ENCODE peak calls at places on chromosomes 2 and 18, in four cellular contexts. T is IMR-90, A is AG09309, U is prostate gland. K is an unnamed sample.
A peak's percentile ranks its signal among the peaks of the same experiment; 100 is the strongest.

GRCh38 chr2:120989556-120989848 is 253.8 kb downstream of the GLI2 start:
- DNase-seq in A (no peak), T (no peak), U (no peak), K (no peak)

GRCh38 chr2:222941510-222942032 is 80.7 kb downstream of the ACSL3 start:
- DNase-seq in A (no peak), U (no peak), T (peak; percentile 73), K (no peak)

GRCh38 chr2:42249887-42250286 is 80.7 kb downstream of the EML4 start:
- DNase-seq in U (peak; percentile 7), A (no peak), T (no peak), K (no peak)

GRCh38 chr2:28185881-28186280 is 206.8 kb upstream of the FOSL2 start:
- DNase-seq in A (peak; percentile 34), U (no peak), T (peak; percentile 90), K (peak; percentile 76)

GRCh38 chr2:1594281-1595171 is 149.8 kb downstream of the PXDN start:
- DNase-seq in T (no peak), A (no peak), U (no peak), K (no peak)

GRCh38 chr2:230666885-230667712 is 45.5 kb upstream of the CAB39 start:
- DNase-seq in U (no peak), T (peak; percentile 69), A (no peak), K (peak; percentile 32)

GRCh38 chr2:179837408-179837807 is 24.0 kb downstream of the ZNF385B start:
- DNase-seq in U (no peak), A (peak; percentile 24), T (peak; percentile 46), K (peak; percentile 22)

GRCh38 chr2:175048275-175048674 is 43.1 kb upstream of the CHN1 start:
- DNase-seq in T (no peak), U (no peak), A (no peak), K (no peak)

GRCh38 chr2:118186110-118186857 is 98.0 kb downstream of the INSIG2 start:
- DNase-seq in A (peak; percentile 60), T (peak; percentile 75), U (peak; percentile 81), K (peak; percentile 85)
- TF ChIP-seq CTCF in A (peak; percentile 22), T (no peak), U (no peak), K (no peak)

GRCh38 chr2:127105656-127106456 is 1.1 kb downstream of the BIN1 start:
- DNase-seq in A (no peak), U (no peak), T (peak; percentile 61), K (peak; percentile 69)

GRCh38 chr2:127106998-127107621 is at the start of gene BIN1:
- DNase-seq in T (peak; percentile 82), U (peak; percentile 86), A (peak; percentile 52), K (peak; percentile 95)

GRCh38 chr2:127107622-127107999 is 657 bp upstream of the BIN1 start:
- DNase-seq in U (no peak), A (no peak), T (no peak), K (peak; percentile 24)

GRCh38 chr2:127106457-127106997 is 427 bp downstream of the BIN1 start:
- DNase-seq in A (no peak), T (peak; percentile 10), U (no peak), K (no peak)

GRCh38 chr2:127108090-127108523 is 1.2 kb upstream of the BIN1 start:
- DNase-seq in T (no peak), A (no peak), U (no peak), K (no peak)
- H3K4me3 ChIP-seq in T (no peak overlapping the region), A (no peak overlapping the region), U (no peak overlapping the region), K (no peak overlapping the region)

GRCh38 chr2:52810460-52810859 is 957.1 kb upstream of the CHAC2 start:
- DNase-seq in U (no peak), T (peak; percentile 49), A (no peak), K (peak; percentile 41)
- TF ChIP-seq CTCF in U (no peak), T (peak; percentile 52), A (no peak), K (no peak)

GRCh38 chr18:44698518-44698917 is 17.8 kb downstream of the SETBP1 start:
- DNase-seq in T (no peak), U (no peak), A (no peak), K (no peak)

GRCh38 chr18:44699571-44700261 is 19.0 kb downstream of the SETBP1 start:
- DNase-seq in U (no peak), A (no peak), T (no peak), K (no peak)

GRCh38 chr18:44696892-44697291 is 16.2 kb downstream of the SETBP1 start:
- DNase-seq in A (no peak), U (peak; percentile 54), T (no peak), K (peak; percentile 20)

GRCh38 chr18:44695503-44695902 is 14.8 kb downstream of the SETBP1 start:
- DNase-seq in A (no peak), T (no peak), U (no peak), K (no peak)

DNA sequence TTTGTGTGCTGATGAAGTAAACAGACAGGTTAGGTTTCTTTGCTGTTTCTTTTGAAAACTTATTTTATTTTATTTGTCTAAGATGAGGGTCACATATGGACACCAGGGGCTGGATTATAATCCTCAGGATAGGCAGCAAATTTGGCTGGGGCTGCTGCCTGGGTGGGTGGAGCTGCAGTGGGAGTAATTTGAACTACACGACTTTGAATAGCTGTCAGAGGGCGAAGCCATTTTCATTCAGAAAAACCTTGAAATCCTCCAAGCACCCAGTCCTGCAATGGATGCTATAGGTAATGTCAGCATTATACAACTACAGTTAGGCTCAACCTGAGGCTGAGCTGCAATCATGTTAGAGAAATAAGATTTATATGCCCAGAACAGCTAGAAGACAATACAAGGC is 16.6 kb downstream of the SETBP1 start:
- DNase-seq in T (no peak), A (no peak), U (no peak), K (no peak)
- H3K4me3 ChIP-seq in T (no peak overlapping the region), A (no peak overlapping the region), U (peak overlapping the region; percentile 23), K (no peak overlapping the region)

GRCh38 chr2:43273477-43273876 is 47.1 kb upstream of the ZFP36L2 start:
- DNase-seq in T (peak; percentile 63), A (no peak), U (no peak), K (no peak)

GRCh38 chr2:43270461-43270860 is 44.1 kb upstream of the ZFP36L2 start:
- DNase-seq in T (no peak), A (no peak), U (no peak), K (no peak)

GRCh38 chr2:43269074-43269572 is 42.7 kb upstream of the ZFP36L2 start:
- DNase-seq in A (peak; percentile 89), U (no peak), T (peak; percentile 99), K (peak; percentile 99)

GRCh38 chr2:43269706-43270105 is 43.3 kb upstream of the ZFP36L2 start:
- DNase-seq in T (peak; percentile 81), A (peak; percentile 46), U (peak; percentile 73), K (peak; percentile 93)

GRCh38 chr2:43270930-43271615 is 44.7 kb upstream of the ZFP36L2 start:
- DNase-seq in A (no peak), U (no peak), T (no peak), K (no peak)
- TF ChIP-seq CTCF in A (no peak), U (no peak), T (no peak), K (no peak)

DNA sequence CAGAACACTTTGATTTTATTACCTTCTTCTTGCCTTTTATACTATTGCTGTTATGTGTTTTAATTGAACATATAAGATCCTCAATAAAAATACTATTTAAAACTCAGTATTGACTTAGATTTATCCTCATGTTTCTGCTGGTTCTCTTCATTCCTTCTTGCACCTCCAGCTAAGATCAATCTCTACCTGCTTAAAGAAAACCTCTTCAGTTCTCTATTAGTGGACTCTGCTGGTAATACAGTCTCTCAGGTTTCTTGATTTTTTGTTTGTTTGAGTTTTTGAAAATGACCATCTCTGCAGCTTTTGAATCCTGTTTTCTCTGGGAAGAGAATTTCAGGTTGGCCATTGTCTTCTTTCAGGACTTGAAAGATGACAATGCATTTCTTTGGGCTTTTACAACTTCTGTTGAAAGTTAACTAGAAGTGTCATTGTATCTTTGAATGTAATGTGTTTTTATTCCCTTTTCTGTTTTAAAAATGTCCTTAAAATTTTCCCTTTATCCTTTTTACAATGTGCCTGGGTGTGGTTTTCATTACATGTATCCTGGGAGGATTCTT is 29.8 kb upstream of the TMEM131 start:
- DNase-seq in T (no peak), U (no peak), A (no peak), K (no peak)
- H3K4me3 ChIP-seq in T (no peak overlapping the region), U (no peak overlapping the region), A (no peak overlapping the region), K (no peak overlapping the region)

GRCh38 chr2:135785032-135785431 is 43.4 kb downstream of the UBXN4 start:
- DNase-seq in A (no peak), U (no peak), T (no peak), K (no peak)
- TF ChIP-seq CTCF in A (peak; percentile 30), U (no peak), T (no peak), K (peak; percentile 32)

GRCh38 chr2:157260403-157261198 is 3.1 kb downstream of the GALNT5 start:
- DNase-seq in T (no peak), U (no peak), A (no peak), K (no peak)

GRCh38 chr2:157264099-157264498 is 6.6 kb downstream of the GALNT5 start:
- DNase-seq in U (no peak), T (peak; percentile 18), A (peak; percentile 54), K (peak; percentile 61)

GRCh38 chr2:157258520-157259326 is 1.2 kb downstream of the GALNT5 start:
- DNase-seq in U (no peak), A (no peak), T (no peak), K (no peak)

GRCh38 chr2:157262248-157262647 is 4.7 kb downstream of the GALNT5 start:
- DNase-seq in U (no peak), A (no peak), T (no peak), K (no peak)

DNA sequence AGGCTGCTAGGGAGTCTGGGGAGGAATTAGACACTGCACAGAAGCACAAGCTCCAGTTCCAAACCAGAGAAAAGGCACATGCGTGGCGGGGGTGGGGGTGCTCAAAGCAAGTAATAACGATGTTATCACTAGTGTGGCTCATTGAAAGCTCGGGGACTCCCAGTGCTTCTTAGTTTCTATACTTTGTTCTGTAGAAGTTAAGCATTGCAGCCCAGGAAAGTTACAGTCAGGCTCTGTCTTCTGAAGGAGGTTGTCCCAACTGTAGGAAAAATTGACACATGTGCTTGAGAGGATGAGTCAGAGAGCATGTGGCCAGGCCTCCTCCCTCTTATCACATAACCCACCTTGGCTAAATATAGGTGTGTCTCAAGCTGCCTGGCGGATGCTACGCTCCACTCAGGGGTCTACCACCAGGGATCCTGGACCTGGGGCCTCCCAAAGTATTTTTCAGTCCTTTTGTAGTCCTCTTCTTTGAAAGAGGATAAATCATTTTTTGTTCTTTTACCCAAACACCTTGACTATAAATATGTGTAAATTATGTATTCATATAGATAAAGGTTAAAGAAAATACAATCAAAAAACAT is 3.8 kb downstream of the GALNT5 start:
- DNase-seq in U (no peak), T (peak; percentile 75), A (no peak), K (peak; percentile 46)
- H3K4me3 ChIP-seq in U (no peak overlapping the region), T (peak overlapping the region; percentile 66), A (peak overlapping the region; percentile 17), K (peak overlapping the region; percentile 35)

K was measured in cardiac fibroblast.